ENCODE peak calls at places on chromosome 4, in nine cellular contexts. One of them, this sample, is unnamed.

GRCh38 chr4:76194325-76194724 is 19.3 kb downstream of the SCARB2 start:
- DNase-seq in COR-L47: no peak
- DNase-seq in GM23338: no peak
- DNase-seq in stimulated activated CD8-positive, alpha-beta memory T cell treated with anti-CD3 and anti-CD28 coated beads, Interleukin-15, amount 100 ng/mL, for 24 hours: no peak
- DNase-seq in NCI-H1092 treated with DMSO at 0.1 percent for 48 hours: no peak
- DNase-seq in RPMI7951: peak
- DNase-seq in brain microvascular endothelial cell: peak
- DNase-seq in nucleus accumbens: no peak
- DNase-seq in left lung: no peak
- DNase-seq in this sample: no peak

GRCh38 chr4:166282081-166282770 is 409.2 kb downstream of the TLL1 start:
- DNase-seq in NCI-H1092 treated with DMSO at 0.1 percent for 48 hours: no peak
- DNase-seq in COR-L47: no peak
- DNase-seq in nucleus accumbens: no peak
- DNase-seq in GM23338: no peak
- DNase-seq in brain microvascular endothelial cell: no peak
- DNase-seq in left lung: no peak
- DNase-seq in RPMI7951: no peak
- DNase-seq in stimulated activated CD8-positive, alpha-beta memory T cell treated with anti-CD3 and anti-CD28 coated beads, Interleukin-15, amount 100 ng/mL, for 24 hours: no peak
- DNase-seq in this sample: no peak

GRCh38 chr4:70703695-70704332 is 15.5 kb downstream of the UTP3 start:
- DNase-seq in brain microvascular endothelial cell: peak
- DNase-seq in COR-L47: peak
- DNase-seq in stimulated activated CD8-positive, alpha-beta memory T cell treated with anti-CD3 and anti-CD28 coated beads, Interleukin-15, amount 100 ng/mL, for 24 hours: no peak
- DNase-seq in GM23338: peak
- DNase-seq in nucleus accumbens: no peak
- DNase-seq in RPMI7951: peak
- DNase-seq in NCI-H1092 treated with DMSO at 0.1 percent for 48 hours: peak
- DNase-seq in left lung: no peak
- DNase-seq in this sample: peak

GRCh38 chr4:142824368-142824767 is 21.7 kb downstream of the INPP4B start:
- DNase-seq in NCI-H1092 treated with DMSO at 0.1 percent for 48 hours: no peak
- DNase-seq in stimulated activated CD8-positive, alpha-beta memory T cell treated with anti-CD3 and anti-CD28 coated beads, Interleukin-15, amount 100 ng/mL, for 24 hours: no peak
- DNase-seq in brain microvascular endothelial cell: peak
- DNase-seq in RPMI7951: no peak
- DNase-seq in GM23338: no peak
- DNase-seq in COR-L47: no peak
- DNase-seq in nucleus accumbens: no peak
- DNase-seq in left lung: no peak
- DNase-seq in this sample: no peak

GRCh38 chr4:159444668-159445067 is 341.8 kb downstream of the RAPGEF2 start:
- DNase-seq in NCI-H1092 treated with DMSO at 0.1 percent for 48 hours: no peak
- DNase-seq in nucleus accumbens: no peak
- DNase-seq in brain microvascular endothelial cell: peak
- DNase-seq in left lung: no peak
- DNase-seq in RPMI7951: peak
- DNase-seq in COR-L47: no peak
- DNase-seq in stimulated activated CD8-positive, alpha-beta memory T cell treated with anti-CD3 and anti-CD28 coated beads, Interleukin-15, amount 100 ng/mL, for 24 hours: no peak
- DNase-seq in GM23338: no peak
- DNase-seq in this sample: no peak

GRCh38 chr4:183588169-183588675 is 70.8 kb downstream of the RWDD4 start:
- DNase-seq in GM23338: no peak
- DNase-seq in nucleus accumbens: no peak
- DNase-seq in left lung: no peak
- DNase-seq in NCI-H1092 treated with DMSO at 0.1 percent for 48 hours: no peak
- DNase-seq in COR-L47: no peak
- DNase-seq in RPMI7951: no peak
- DNase-seq in stimulated activated CD8-positive, alpha-beta memory T cell treated with anti-CD3 and anti-CD28 coated beads, Interleukin-15, amount 100 ng/mL, for 24 hours: no peak
- DNase-seq in brain microvascular endothelial cell: no peak
- DNase-seq in this sample: no peak

GRCh38 chr4:89797117-89797516 is 39.8 kb downstream of the SNCA start:
- DNase-seq in nucleus accumbens: no peak
- DNase-seq in NCI-H1092 treated with DMSO at 0.1 percent for 48 hours: no peak
- DNase-seq in brain microvascular endothelial cell: peak
- DNase-seq in left lung: no peak
- DNase-seq in COR-L47: no peak
- DNase-seq in stimulated activated CD8-positive, alpha-beta memory T cell treated with anti-CD3 and anti-CD28 coated beads, Interleukin-15, amount 100 ng/mL, for 24 hours: no peak
- DNase-seq in RPMI7951: peak
- DNase-seq in GM23338: no peak
- DNase-seq in this sample: no peak

GRCh38 chr4:53651142-53651720 is 59.9 kb upstream of the LNX1 start:
- DNase-seq in brain microvascular endothelial cell: no peak
- DNase-seq in stimulated activated CD8-positive, alpha-beta memory T cell treated with anti-CD3 and anti-CD28 coated beads, Interleukin-15, amount 100 ng/mL, for 24 hours: no peak
- DNase-seq in COR-L47: no peak
- DNase-seq in GM23338: no peak
- DNase-seq in left lung: peak
- DNase-seq in NCI-H1092 treated with DMSO at 0.1 percent for 48 hours: no peak
- DNase-seq in nucleus accumbens: no peak
- DNase-seq in RPMI7951: no peak
- DNase-seq in this sample: no peak

GRCh38 chr4:109295081-109295480 is 7.4 kb downstream of the COL25A1 start:
- DNase-seq in brain microvascular endothelial cell: no peak
- DNase-seq in stimulated activated CD8-positive, alpha-beta memory T cell treated with anti-CD3 and anti-CD28 coated beads, Interleukin-15, amount 100 ng/mL, for 24 hours: no peak
- DNase-seq in RPMI7951: no peak
- DNase-seq in nucleus accumbens: no peak
- DNase-seq in COR-L47: no peak
- DNase-seq in left lung: no peak
- DNase-seq in NCI-H1092 treated with DMSO at 0.1 percent for 48 hours: no peak
- DNase-seq in GM23338: no peak
- DNase-seq in this sample: no peak

GRCh38 chr4:165874072-165874798 is 1.2 kb downstream of the TLL1 start:
- DNase-seq in left lung: peak
- DNase-seq in RPMI7951: no peak
- DNase-seq in COR-L47: peak
- DNase-seq in stimulated activated CD8-positive, alpha-beta memory T cell treated with anti-CD3 and anti-CD28 coated beads, Interleukin-15, amount 100 ng/mL, for 24 hours: no peak
- DNase-seq in GM23338: peak
- DNase-seq in nucleus accumbens: no peak
- DNase-seq in NCI-H1092 treated with DMSO at 0.1 percent for 48 hours: peak
- DNase-seq in brain microvascular endothelial cell: no peak
- DNase-seq in this sample: no peak

GRCh38 chr4:104486702-104487101 is 8.0 kb downstream of the CXXC4 start:
- DNase-seq in GM23338: no peak
- DNase-seq in NCI-H1092 treated with DMSO at 0.1 percent for 48 hours: no peak
- DNase-seq in RPMI7951: no peak
- DNase-seq in COR-L47: no peak
- DNase-seq in left lung: no peak
- DNase-seq in nucleus accumbens: no peak
- DNase-seq in brain microvascular endothelial cell: no peak
- DNase-seq in stimulated activated CD8-positive, alpha-beta memory T cell treated with anti-CD3 and anti-CD28 coated beads, Interleukin-15, amount 100 ng/mL, for 24 hours: no peak
- DNase-seq in this sample: no peak

GRCh38 chr4:103002551-103002950 is 17.0 kb downstream of the SLC9B1 start:
- DNase-seq in stimulated activated CD8-positive, alpha-beta memory T cell treated with anti-CD3 and anti-CD28 coated beads, Interleukin-15, amount 100 ng/mL, for 24 hours: no peak
- DNase-seq in RPMI7951: peak
- DNase-seq in GM23338: no peak
- DNase-seq in NCI-H1092 treated with DMSO at 0.1 percent for 48 hours: no peak
- DNase-seq in left lung: no peak
- DNase-seq in COR-L47: no peak
- DNase-seq in brain microvascular endothelial cell: peak
- DNase-seq in nucleus accumbens: no peak
- DNase-seq in this sample: no peak

GRCh38 chr4:93731448-93731847 is 97.1 kb upstream of the ATOH1 start:
- DNase-seq in nucleus accumbens: no peak
- DNase-seq in RPMI7951: no peak
- DNase-seq in NCI-H1092 treated with DMSO at 0.1 percent for 48 hours: no peak
- DNase-seq in stimulated activated CD8-positive, alpha-beta memory T cell treated with anti-CD3 and anti-CD28 coated beads, Interleukin-15, amount 100 ng/mL, for 24 hours: no peak
- DNase-seq in brain microvascular endothelial cell: peak
- DNase-seq in COR-L47: no peak
- DNase-seq in left lung: no peak
- DNase-seq in GM23338: peak
- DNase-seq in this sample: no peak

GRCh38 chr4:94251094-94251493 is 43.4 kb downstream of the SMARCAD1 start:
- DNase-seq in RPMI7951: no peak
- DNase-seq in brain microvascular endothelial cell: no peak
- DNase-seq in GM23338: no peak
- DNase-seq in NCI-H1092 treated with DMSO at 0.1 percent for 48 hours: no peak
- DNase-seq in COR-L47: no peak
- DNase-seq in nucleus accumbens: no peak
- DNase-seq in left lung: no peak
- DNase-seq in stimulated activated CD8-positive, alpha-beta memory T cell treated with anti-CD3 and anti-CD28 coated beads, Interleukin-15, amount 100 ng/mL, for 24 hours: no peak
- DNase-seq in this sample: no peak

GRCh38 chr4:122552898-122553297 is 68.0 kb downstream of the IL21 start:
- DNase-seq in brain microvascular endothelial cell: no peak
- DNase-seq in GM23338: no peak
- DNase-seq in RPMI7951: no peak
- DNase-seq in nucleus accumbens: no peak
- DNase-seq in left lung: no peak
- DNase-seq in NCI-H1092 treated with DMSO at 0.1 percent for 48 hours: no peak
- DNase-seq in stimulated activated CD8-positive, alpha-beta memory T cell treated with anti-CD3 and anti-CD28 coated beads, Interleukin-15, amount 100 ng/mL, for 24 hours: no peak
- DNase-seq in COR-L47: no peak
- DNase-seq in this sample: no peak

GRCh38 chr4:66688674-66689073 is 856.6 kb downstream of the CENPC start:
- DNase-seq in COR-L47: peak
- DNase-seq in nucleus accumbens: no peak
- DNase-seq in left lung: no peak
- DNase-seq in stimulated activated CD8-positive, alpha-beta memory T cell treated with anti-CD3 and anti-CD28 coated beads, Interleukin-15, amount 100 ng/mL, for 24 hours: no peak
- DNase-seq in brain microvascular endothelial cell: no peak
- DNase-seq in NCI-H1092 treated with DMSO at 0.1 percent for 48 hours: peak
- DNase-seq in GM23338: peak
- DNase-seq in RPMI7951: peak
- DNase-seq in this sample: no peak

GRCh38 chr4:147407261-147408045 is 73.4 kb upstream of the EDNRA start:
- DNase-seq in left lung: no peak
- DNase-seq in RPMI7951: no peak
- DNase-seq in COR-L47: no peak
- DNase-seq in GM23338: peak
- DNase-seq in stimulated activated CD8-positive, alpha-beta memory T cell treated with anti-CD3 and anti-CD28 coated beads, Interleukin-15, amount 100 ng/mL, for 24 hours: no peak
- DNase-seq in nucleus accumbens: no peak
- DNase-seq in NCI-H1092 treated with DMSO at 0.1 percent for 48 hours: no peak
- DNase-seq in brain microvascular endothelial cell: no peak
- DNase-seq in this sample: no peak

GRCh38 chr4:175017751-175018150 is 99.6 kb downstream of the ADAM29 start:
- DNase-seq in GM23338: no peak
- DNase-seq in COR-L47: no peak
- DNase-seq in brain microvascular endothelial cell: no peak
- DNase-seq in left lung: no peak
- DNase-seq in nucleus accumbens: no peak
- DNase-seq in RPMI7951: no peak
- DNase-seq in stimulated activated CD8-positive, alpha-beta memory T cell treated with anti-CD3 and anti-CD28 coated beads, Interleukin-15, amount 100 ng/mL, for 24 hours: no peak
- DNase-seq in NCI-H1092 treated with DMSO at 0.1 percent for 48 hours: no peak
- DNase-seq in this sample: no peak

GRCh38 chr4:146243141-146243882 is 29.0 kb downstream of the REELD1 start:
- DNase-seq in brain microvascular endothelial cell: peak
- DNase-seq in stimulated activated CD8-positive, alpha-beta memory T cell treated with anti-CD3 and anti-CD28 coated beads, Interleukin-15, amount 100 ng/mL, for 24 hours: peak
- DNase-seq in nucleus accumbens: no peak
- DNase-seq in COR-L47: no peak
- DNase-seq in GM23338: peak
- DNase-seq in left lung: peak
- DNase-seq in RPMI7951: peak
- DNase-seq in NCI-H1092 treated with DMSO at 0.1 percent for 48 hours: no peak
- DNase-seq in this sample: no peak

GRCh38 chr4:29278580-29278979 is 1441.6 kb upstream of the PCDH7 start:
- DNase-seq in nucleus accumbens: no peak
- DNase-seq in left lung: no peak
- DNase-seq in RPMI7951: no peak
- DNase-seq in GM23338: no peak
- DNase-seq in brain microvascular endothelial cell: peak
- DNase-seq in COR-L47: no peak
- DNase-seq in stimulated activated CD8-positive, alpha-beta memory T cell treated with anti-CD3 and anti-CD28 coated beads, Interleukin-15, amount 100 ng/mL, for 24 hours: no peak
- DNase-seq in NCI-H1092 treated with DMSO at 0.1 percent for 48 hours: no peak
- DNase-seq in this sample: no peak

GRCh38 chr4:8646296-8647093 is 53.9 kb downstream of the CPZ start:
- DNase-seq in GM23338: no peak
- DNase-seq in stimulated activated CD8-positive, alpha-beta memory T cell treated with anti-CD3 and anti-CD28 coated beads, Interleukin-15, amount 100 ng/mL, for 24 hours: no peak
- DNase-seq in nucleus accumbens: no peak
- DNase-seq in COR-L47: peak
- DNase-seq in NCI-H1092 treated with DMSO at 0.1 percent for 48 hours: no peak
- DNase-seq in left lung: peak
- DNase-seq in RPMI7951: no peak
- DNase-seq in brain microvascular endothelial cell: no peak
- DNase-seq in this sample: no peak

GRCh38 chr4:141427726-141428296 is 207.1 kb downstream of the ZNF330 start:
- DNase-seq in nucleus accumbens: no peak
- DNase-seq in NCI-H1092 treated with DMSO at 0.1 percent for 48 hours: no peak
- DNase-seq in COR-L47: no peak
- DNase-seq in brain microvascular endothelial cell: no peak
- DNase-seq in GM23338: no peak
- DNase-seq in RPMI7951: no peak
- DNase-seq in left lung: no peak
- DNase-seq in stimulated activated CD8-positive, alpha-beta memory T cell treated with anti-CD3 and anti-CD28 coated beads, Interleukin-15, amount 100 ng/mL, for 24 hours: no peak
- DNase-seq in this sample: no peak

GRCh38 chr4:53656421-53656981 is 65.2 kb upstream of the LNX1 start:
- DNase-seq in left lung: no peak
- DNase-seq in GM23338: no peak
- DNase-seq in nucleus accumbens: no peak
- DNase-seq in RPMI7951: peak
- DNase-seq in COR-L47: no peak
- DNase-seq in brain microvascular endothelial cell: no peak
- DNase-seq in NCI-H1092 treated with DMSO at 0.1 percent for 48 hours: no peak
- DNase-seq in stimulated activated CD8-positive, alpha-beta memory T cell treated with anti-CD3 and anti-CD28 coated beads, Interleukin-15, amount 100 ng/mL, for 24 hours: no peak
- DNase-seq in this sample: no peak

GRCh38 chr4:151792995-151793394 is 32.2 kb upstream of the GATB start:
- DNase-seq in COR-L47: no peak
- DNase-seq in GM23338: no peak
- DNase-seq in NCI-H1092 treated with DMSO at 0.1 percent for 48 hours: no peak
- DNase-seq in nucleus accumbens: no peak
- DNase-seq in stimulated activated CD8-positive, alpha-beta memory T cell treated with anti-CD3 and anti-CD28 coated beads, Interleukin-15, amount 100 ng/mL, for 24 hours: no peak
- DNase-seq in brain microvascular endothelial cell: no peak
- DNase-seq in left lung: no peak
- DNase-seq in RPMI7951: no peak
- DNase-seq in this sample: no peak

GRCh38 chr4:3759236-3759635 is 6.9 kb upstream of the ADRA2C start:
- DNase-seq in nucleus accumbens: no peak
- DNase-seq in RPMI7951: no peak
- DNase-seq in COR-L47: no peak
- DNase-seq in NCI-H1092 treated with DMSO at 0.1 percent for 48 hours: no peak
- DNase-seq in left lung: no peak
- DNase-seq in stimulated activated CD8-positive, alpha-beta memory T cell treated with anti-CD3 and anti-CD28 coated beads, Interleukin-15, amount 100 ng/mL, for 24 hours: no peak
- DNase-seq in brain microvascular endothelial cell: no peak
- DNase-seq in GM23338: no peak
- DNase-seq in this sample: no peak

GRCh38 chr4:47482326-47482725 is 2.7 kb upstream of the ATP10D start:
- DNase-seq in RPMI7951: peak
- DNase-seq in nucleus accumbens: no peak
- DNase-seq in brain microvascular endothelial cell: peak
- DNase-seq in stimulated activated CD8-positive, alpha-beta memory T cell treated with anti-CD3 and anti-CD28 coated beads, Interleukin-15, amount 100 ng/mL, for 24 hours: no peak
- DNase-seq in NCI-H1092 treated with DMSO at 0.1 percent for 48 hours: no peak
- DNase-seq in COR-L47: no peak
- DNase-seq in GM23338: no peak
- DNase-seq in left lung: no peak
- DNase-seq in this sample: no peak

This sample was measured in C1 segment of cervical spinal cord.